ENCODE peak calls at places on chromosomes 3 and 15, in four cellular contexts. X, Y, Z and A are unnamed samples.

GRCh38 chr3:147361671-147362420 is 44.5 kb downstream of the ZIC4 start:
- DNase-seq in X (no peak), Y (peak), Z (no peak), A (peak)

GRCh38 chr15:35606345-35606744 is 60.4 kb upstream of the DPH6 start:
- DNase-seq in X (no peak), Y (no peak), Z (no peak), A (no peak)

GRCh38 chr15:99605490-99605931 is 39.7 kb downstream of the MEF2A start:
- DNase-seq in X (no peak), Y (peak), Z (no peak), A (no peak)

GRCh38 chr15:39885099-39885777 is 34.8 kb downstream of the GPR176 start:
- DNase-seq in X (no peak), Y (peak), Z (no peak), A (no peak)

GRCh38 chr15:34367128-34368081 is at the start of gene LPCAT4:
- DNase-seq in X (peak), Y (peak), Z (peak), A (peak)

GRCh38 chr3:111548756-111549155 is 6.8 kb downstream of the CD96 start:
- DNase-seq in X (no peak), Y (no peak), Z (no peak), A (no peak)

GRCh38 chr3:35932995-35933394 is 293.7 kb downstream of the ARPP21 start:
- DNase-seq in X (no peak), Y (peak), Z (peak), A (no peak)

GRCh38 chr3:126932188-126932931 is 50.6 kb upstream of the PLXNA1 start:
- DNase-seq in X (peak), Y (peak), Z (no peak), A (no peak)

GRCh38 chr15:74245342-74245931 is 9.3 kb downstream of the CCDC33 start:
- DNase-seq in X (no peak), Y (no peak), Z (peak), A (no peak)

GRCh38 chr3:73504255-73504654 is 120.5 kb downstream of the PDZRN3 start:
- DNase-seq in X (no peak), Y (no peak), Z (no peak), A (no peak)

GRCh38 chr3:159626598-159626997 is 362.0 kb upstream of the IL12A start:
- DNase-seq in X (no peak), Y (no peak), Z (no peak), A (no peak)

GRCh38 chr3:181569356-181569940 is 142.3 kb upstream of the SOX2 start:
- DNase-seq in X (no peak), Y (no peak), Z (peak), A (no peak)

GRCh38 chr3:62445267-62445666 is 71.9 kb upstream of the FEZF2 start:
- DNase-seq in X (no peak), Y (peak), Z (no peak), A (no peak)

GRCh38 chr3:69906351-69906966 is 93.1 kb upstream of the SAMMSON start:
- DNase-seq in X (no peak), Y (no peak), Z (no peak), A (no peak)

GRCh38 chr3:166446986-166447385 is 609.8 kb upstream of the BCHE start:
- DNase-seq in X (no peak), Y (no peak), Z (no peak), A (no peak)

GRCh38 chr3:102151935-102152334 is 282.9 kb upstream of the ZPLD1 start:
- DNase-seq in X (no peak), Y (no peak), Z (no peak), A (no peak)

GRCh38 chr3:172135766-172136729 is 96.7 kb downstream of the FNDC3B start:
- DNase-seq in X (no peak), Y (peak), Z (no peak), A (no peak)

GRCh38 chr3:69698728-69699127 is 40.5 kb upstream of the MITF start:
- DNase-seq in X (no peak), Y (no peak), Z (no peak), A (no peak)

GRCh38 chr3:129026728-129027543 is 25.8 kb downstream of the EFCC1 start:
- DNase-seq in X (peak), Y (peak), Z (peak), A (peak)

GRCh38 chr15:93253656-93254055 is 164.6 kb upstream of the RGMA start:
- DNase-seq in X (no peak), Y (no peak), Z (no peak), A (no peak)

GRCh38 chr3:124826703-124827102 is 60.5 kb downstream of the ITGB5 start:
- DNase-seq in X (no peak), Y (peak), Z (peak), A (no peak)

GRCh38 chr3:2356298-2356950 is 257.8 kb downstream of the CNTN4 start:
- DNase-seq in X (no peak), Y (no peak), Z (no peak), A (no peak)

GRCh38 chr3:143158549-143158988 is 39.0 kb downstream of the CHST2 start:
- DNase-seq in X (no peak), Y (peak), Z (no peak), A (no peak)

GRCh38 chr3:163773136-163773535 is 1305.2 kb downstream of the SI start:
- DNase-seq in X (no peak), Y (no peak), Z (no peak), A (no peak)

GRCh38 chr3:21326704-21327103 is 424.3 kb downstream of the ZNF385D start:
- DNase-seq in X (no peak), Y (peak), Z (no peak), A (no peak)

GRCh38 chr15:43527802-43528541 is 10.6 kb downstream of the MAP1A start:
- DNase-seq in X (no peak), Y (no peak), Z (no peak), A (no peak)

GRCh38 chr3:48795997-48796732 is 51.5 kb downstream of the PRKAR2A start:
- DNase-seq in X (no peak), Y (no peak), Z (no peak), A (no peak)

GRCh38 chr3:31105438-31106077 is 211.1 kb upstream of the GADL1 start:
- DNase-seq in X (no peak), Y (peak), Z (no peak), A (no peak)

GRCh38 chr3:184335661-184336483 is 1.5 kb upstream of the FAM131A start:
- DNase-seq in X (peak), Y (peak), Z (peak), A (peak)

GRCh38 chr15:65829150-65829764 is 37.2 kb upstream of the DENND4A start:
- DNase-seq in X (no peak), Y (peak), Z (no peak), A (no peak)

GRCh38 chr3:111776844-111777483 is 82.1 kb upstream of the PHLDB2 start:
- DNase-seq in X (no peak), Y (no peak), Z (no peak), A (no peak)

GRCh38 chr3:183148056-183148455 is 14.5 kb downstream of the LAMP3 start:
- DNase-seq in X (no peak), Y (peak), Z (no peak), A (no peak)

GRCh38 chr3:31532587-31533168 is at the start of gene STT3B:
- DNase-seq in X (no peak), Y (peak), Z (peak), A (peak)

GRCh38 chr15:64982472-64982871 is 7.2 kb downstream of the SPG21 start:
- DNase-seq in X (no peak), Y (no peak), Z (no peak), A (no peak)

GRCh38 chr15:70254186-70254974 is 156.7 kb upstream of the TLE3 start:
- DNase-seq in X (no peak), Y (no peak), Z (no peak), A (no peak)

GRCh38 chr15:38144921-38145320 is 107.7 kb upstream of the SPRED1 start:
- DNase-seq in X (no peak), Y (no peak), Z (peak), A (no peak)

GRCh38 chr15:73344051-73344450 is 24.7 kb downstream of the HCN4 start:
- DNase-seq in X (no peak), Y (no peak), Z (no peak), A (no peak)

GRCh38 chr3:157405457-157405856 is 31.2 kb upstream of the PTX3 start:
- DNase-seq in X (no peak), Y (peak), Z (no peak), A (no peak)